ENCODE peak calls at places on chromosomes 1 and 21, in five cellular contexts. One of them, this sample, is unnamed.

GRCh38 chr1:47178665-47179022 is 11.2 kb downstream of the PDZK1IP1 start:
- DNase-seq in HepG2: no peak
- DNase-seq in H1: no peak
- DNase-seq in GM12878: no peak
- DNase-seq in K562: no peak
- DNase-seq in this sample: no peak

GRCh38 chr1:228228601-228229074 is 20.8 kb downstream of the OBSCN start:
- DNase-seq in GM12878: no peak
- DNase-seq in H1: no peak
- DNase-seq in K562: no peak
- DNase-seq in HepG2: peak; percentile 83
- DNase-seq in this sample: no peak

GRCh38 chr1:212655668-212656440 is 43.8 kb downstream of the BATF3 start:
- DNase-seq in H1: no peak
- DNase-seq in GM12878: no peak
- DNase-seq in K562: no peak
- DNase-seq in HepG2: no peak
- DNase-seq in this sample: no peak

GRCh38 chr1:24308365-24309015 is 10.7 kb upstream of the GRHL3 start:
- DNase-seq in HepG2: no peak
- DNase-seq in GM12878: no peak
- DNase-seq in H1: peak; percentile 63
- DNase-seq in K562: no peak
- DNase-seq in this sample: peak; percentile 88

GRCh38 chr1:226723640-226724532 is 15.2 kb downstream of the ITPKB start:
- DNase-seq in H1: no peak
- DNase-seq in K562: peak; percentile 51
- DNase-seq in HepG2: no peak
- DNase-seq in GM12878: no peak
- DNase-seq in this sample: peak; percentile 86

GRCh38 chr1:168507271-168507670 is 36.5 kb downstream of the XCL2 start:
- DNase-seq in GM12878: no peak
- DNase-seq in K562: no peak
- DNase-seq in H1: no peak
- DNase-seq in HepG2: no peak
- DNase-seq in this sample: no peak

GRCh38 chr1:78240755-78241154 is 195.0 kb downstream of the GIPC2 start:
- DNase-seq in GM12878: no peak
- DNase-seq in HepG2: no peak
- DNase-seq in K562: no peak
- DNase-seq in H1: no peak
- DNase-seq in this sample: no peak

GRCh38 chr1:56666112-56666608 is 21.0 kb downstream of the PRKAA2 start:
- DNase-seq in K562: no peak
- DNase-seq in H1: no peak
- DNase-seq in GM12878: no peak
- DNase-seq in HepG2: no peak
- DNase-seq in this sample: peak; percentile 54

GRCh38 chr1:183093821-183094287 is 70.6 kb downstream of the LAMC1 start:
- DNase-seq in H1: peak; percentile 70
- DNase-seq in GM12878: no peak
- DNase-seq in K562: no peak
- DNase-seq in HepG2: no peak
- DNase-seq in this sample: peak; percentile 71

GRCh38 chr1:115068780-115069179 is 20.5 kb downstream of the TSPAN2 start:
- DNase-seq in HepG2: no peak
- DNase-seq in K562: no peak
- DNase-seq in H1: no peak
- DNase-seq in GM12878: no peak
- DNase-seq in this sample: no peak

GRCh38 chr21:41610042-41610839 is 102.3 kb upstream of the TMPRSS2 start:
- DNase-seq in K562: peak; percentile 73
- DNase-seq in GM12878: no peak
- DNase-seq in H1: no peak
- DNase-seq in HepG2: peak; percentile 60
- DNase-seq in this sample: peak; percentile 87

GRCh38 chr1:58887059-58887458 is 103.2 kb upstream of the JUN start:
- DNase-seq in HepG2: no peak
- DNase-seq in K562: no peak
- DNase-seq in H1: no peak
- DNase-seq in GM12878: no peak
- DNase-seq in this sample: no peak

GRCh38 chr1:186745531-186746146 is 65.4 kb upstream of the PTGS2 start:
- DNase-seq in H1: no peak
- DNase-seq in HepG2: no peak
- DNase-seq in GM12878: no peak
- DNase-seq in K562: no peak
- DNase-seq in this sample: no peak

GRCh38 chr1:47527653-47528272 is 89.9 kb downstream of the FOXD2 start:
- DNase-seq in HepG2: peak; percentile 12
- DNase-seq in H1: no peak
- DNase-seq in K562: peak; percentile 47
- DNase-seq in GM12878: no peak
- DNase-seq in this sample: peak; percentile 85

GRCh38 chr1:178379807-178380206 is 117.0 kb downstream of the CLEC20A start:
- DNase-seq in HepG2: no peak
- DNase-seq in H1: no peak
- DNase-seq in GM12878: no peak
- DNase-seq in K562: peak; percentile 51
- DNase-seq in this sample: peak; percentile 74

GRCh38 chr1:196148367-196148970 is 459.8 kb downstream of the KCNT2 start:
- DNase-seq in HepG2: peak; percentile 6
- DNase-seq in GM12878: no peak
- DNase-seq in H1: no peak
- DNase-seq in K562: peak; percentile 23
- DNase-seq in this sample: peak; percentile 56

GRCh38 chr1:75795703-75796193 is 934 bp upstream of the MSH4 start:
- DNase-seq in K562: no peak
- DNase-seq in H1: no peak
- DNase-seq in HepG2: no peak
- DNase-seq in GM12878: no peak
- DNase-seq in this sample: no peak

DNA sequence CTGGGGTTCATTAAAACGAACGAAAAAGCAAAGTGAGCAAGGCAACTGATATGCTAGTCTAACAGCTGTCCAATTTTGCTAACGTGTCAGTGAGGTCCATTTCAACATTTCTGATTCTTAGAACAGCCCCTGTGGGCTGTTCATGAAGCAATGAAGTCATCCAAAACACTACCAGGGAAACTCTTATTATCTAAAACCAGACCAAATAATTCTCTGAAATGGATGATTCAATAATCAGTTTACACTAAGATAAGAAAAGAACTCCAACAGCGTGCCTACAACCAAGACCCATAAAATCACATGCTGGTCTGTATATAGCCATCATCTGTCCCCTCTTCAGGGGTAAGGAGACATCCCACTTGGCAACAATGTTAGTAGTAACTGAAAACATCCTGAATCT is 122.7 kb downstream of the TGFBR3 start:
- DNase-seq in K562: no peak
- DNase-seq in H1: no peak
- DNase-seq in GM12878: no peak
- DNase-seq in HepG2: no peak
- DNase-seq in this sample: no peak
- H3K27ac ChIP-seq in K562: peak overlapping the region; percentile 48
- H3K27ac ChIP-seq in H1: no peak overlapping the region
- H3K27ac ChIP-seq in GM12878: no peak overlapping the region
- H3K27ac ChIP-seq in HepG2: peak overlapping the region; percentile 22
- H3K27ac ChIP-seq in this sample: no peak overlapping the region

GRCh38 chr1:191866155-191866554 is 292.1 kb upstream of the RGS18 start:
- DNase-seq in H1: no peak
- DNase-seq in HepG2: no peak
- DNase-seq in GM12878: no peak
- DNase-seq in K562: no peak
- DNase-seq in this sample: no peak
- TF ChIP-seq CREB1 in H1: no peak
- TF ChIP-seq CREB1 in HepG2: no peak
- TF ChIP-seq CREB1 in GM12878: no peak
- TF ChIP-seq CREB1 in K562: no peak
- TF ChIP-seq CREB1 in this sample: no peak

GRCh38 chr1:3581296-3581695 is 30.0 kb downstream of the MEGF6 start:
- DNase-seq in HepG2: no peak
- DNase-seq in H1: no peak
- DNase-seq in K562: no peak
- DNase-seq in GM12878: no peak
- DNase-seq in this sample: no peak

GRCh38 chr1:3587133-3587733 is 24.1 kb downstream of the MEGF6 start:
- DNase-seq in GM12878: no peak
- DNase-seq in H1: no peak
- DNase-seq in K562: no peak
- DNase-seq in HepG2: peak; percentile 41
- DNase-seq in this sample: no peak

GRCh38 chr1:3585940-3586568 is 25.3 kb downstream of the MEGF6 start:
- DNase-seq in H1: no peak
- DNase-seq in HepG2: no peak
- DNase-seq in K562: no peak
- DNase-seq in GM12878: no peak
- DNase-seq in this sample: no peak

GRCh38 chr1:3588395-3588794 is 22.9 kb downstream of the MEGF6 start:
- DNase-seq in H1: no peak
- DNase-seq in K562: no peak
- DNase-seq in HepG2: no peak
- DNase-seq in GM12878: no peak
- DNase-seq in this sample: no peak

DNA sequence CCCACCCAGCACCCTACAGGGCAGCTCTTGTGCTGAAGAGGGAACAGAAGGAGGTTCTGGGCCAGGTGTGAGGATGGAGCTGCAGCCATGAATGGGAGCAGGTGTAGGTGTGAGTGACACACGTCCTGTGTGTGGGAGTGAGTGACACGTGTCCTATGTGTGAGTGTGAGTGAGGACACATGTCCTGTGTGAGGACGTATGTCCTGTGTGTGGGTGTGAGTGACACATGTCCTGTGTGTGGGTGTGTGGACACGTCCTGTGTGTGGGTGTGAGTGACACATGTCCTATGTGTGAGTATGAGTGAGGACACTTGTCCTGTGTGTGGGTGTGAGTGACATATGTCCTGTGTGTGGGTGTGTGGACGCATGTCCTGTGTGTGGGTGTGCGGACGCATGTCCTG is 26.4 kb downstream of the MEGF6 start:
- DNase-seq in HepG2: no peak
- DNase-seq in GM12878: no peak
- DNase-seq in K562: no peak
- DNase-seq in H1: no peak
- DNase-seq in this sample: no peak
- TF ChIP-seq POLR2AphosphoS5 in HepG2: no peak
- TF ChIP-seq POLR2AphosphoS5 in GM12878: no peak
- TF ChIP-seq POLR2AphosphoS5 in K562: no peak
- TF ChIP-seq POLR2AphosphoS5 in H1: no peak
- TF ChIP-seq POLR2AphosphoS5 in this sample: no peak

GRCh38 chr1:84353665-84354064 is 44.6 kb upstream of the DNASE2B start:
- DNase-seq in GM12878: no peak
- DNase-seq in H1: no peak
- DNase-seq in HepG2: no peak
- DNase-seq in K562: no peak
- DNase-seq in this sample: no peak

GRCh38 chr1:84356881-84357280 is 41.4 kb upstream of the DNASE2B start:
- DNase-seq in K562: no peak
- DNase-seq in H1: no peak
- DNase-seq in HepG2: no peak
- DNase-seq in GM12878: no peak
- DNase-seq in this sample: no peak

GRCh38 chr1:84358695-84359094 is 39.6 kb upstream of the DNASE2B start:
- DNase-seq in K562: no peak
- DNase-seq in H1: no peak
- DNase-seq in HepG2: no peak
- DNase-seq in GM12878: no peak
- DNase-seq in this sample: no peak

GRCh38 chr1:84352298-84353106 is 45.8 kb upstream of the DNASE2B start:
- DNase-seq in K562: no peak
- DNase-seq in H1: no peak
- DNase-seq in HepG2: no peak
- DNase-seq in GM12878: no peak
- DNase-seq in this sample: no peak

DNA sequence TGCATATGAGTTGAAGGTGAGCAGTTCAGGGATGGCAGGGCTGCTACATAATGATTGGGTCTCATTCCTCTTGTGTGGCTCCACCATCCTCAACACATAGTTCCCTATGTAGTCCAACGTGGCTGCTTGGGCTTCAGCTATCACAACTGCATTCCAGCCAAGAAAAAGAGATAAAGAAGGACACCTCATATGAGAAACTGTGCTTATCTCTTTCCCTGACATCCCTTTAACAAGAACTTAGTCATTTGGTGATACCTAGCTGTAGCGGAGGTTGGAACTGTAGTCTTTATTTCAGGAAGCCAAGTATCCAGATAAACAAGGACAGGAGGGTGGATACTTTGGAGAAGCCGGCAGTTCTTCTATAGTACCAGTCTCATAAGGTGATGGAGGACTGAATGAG is 42.7 kb upstream of the DNASE2B start:
- DNase-seq in HepG2: no peak
- DNase-seq in H1: no peak
- DNase-seq in K562: no peak
- DNase-seq in GM12878: no peak
- DNase-seq in this sample: no peak
- H3K27ac ChIP-seq in HepG2: no peak overlapping the region
- H3K27ac ChIP-seq in H1: no peak overlapping the region
- H3K27ac ChIP-seq in K562: no peak overlapping the region
- H3K27ac ChIP-seq in GM12878: no peak overlapping the region
- H3K27ac ChIP-seq in this sample: no peak overlapping the region

GRCh38 chr21:44909719-44910118 is 11.0 kb downstream of the ITGB2 start:
- DNase-seq in HepG2: no peak
- DNase-seq in H1: no peak
- DNase-seq in K562: no peak
- DNase-seq in GM12878: no peak
- DNase-seq in this sample: no peak
- TF ChIP-seq CREB1 in HepG2: no peak
- TF ChIP-seq CREB1 in H1: no peak
- TF ChIP-seq CREB1 in K562: no peak
- TF ChIP-seq CREB1 in GM12878: no peak
- TF ChIP-seq CREB1 in this sample: no peak

DNA sequence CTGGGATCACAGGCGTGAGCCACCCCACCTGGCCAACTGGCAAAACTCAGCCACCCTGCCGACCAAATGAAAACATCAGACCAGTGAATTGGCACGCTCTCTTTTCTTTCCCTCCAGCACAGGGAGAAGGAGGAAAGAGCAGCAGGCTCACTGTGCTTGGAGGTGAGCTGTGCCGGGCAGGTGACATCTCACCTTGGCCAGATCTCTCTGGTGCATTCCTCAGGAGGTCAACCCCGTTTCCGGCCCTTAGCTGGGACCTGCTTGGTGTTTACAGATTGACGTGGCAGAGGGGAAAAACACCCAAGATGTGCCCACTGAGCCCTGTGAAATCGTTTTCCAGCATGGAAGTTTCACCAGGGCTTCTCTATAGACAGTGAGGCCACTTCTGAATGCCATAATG is 45.1 kb downstream of the TMEM51 start:
- DNase-seq in K562: no peak
- DNase-seq in HepG2: no peak
- DNase-seq in GM12878: no peak
- DNase-seq in H1: no peak
- DNase-seq in this sample: no peak
- TF ChIP-seq POLR2AphosphoS5 in K562: no peak
- TF ChIP-seq POLR2AphosphoS5 in HepG2: no peak
- TF ChIP-seq POLR2AphosphoS5 in GM12878: no peak
- TF ChIP-seq POLR2AphosphoS5 in H1: no peak
- TF ChIP-seq POLR2AphosphoS5 in this sample: no peak